ENCODE peak calls at places on chromosomes 2 and 18, in nine cellular contexts. P is GM12891, H is uterus, N is sigmoid colon, Y is A549, Z is IMR-90, U is prostate gland, K is HCT116, A is body of pancreas. C is an unnamed sample.

GRCh38 chr2:172639823-172640222 is 83.9 kb downstream of the PDK1 start:
- DNase-seq in N (no peak), P (no peak), Z (peak), K (no peak), A (no peak), H (no peak), Y (no peak), U (no peak), C (peak)

GRCh38 chr18:22563098-22563707 is 145.5 kb upstream of the CTAGE1 start:
- DNase-seq in K (peak), N (no peak), Z (peak), P (peak), A (peak), U (peak), H (peak), Y (peak), C (peak)

GRCh38 chr2:37711831-37712230 is 40.4 kb upstream of the CDC42EP3 start:
- DNase-seq in A (no peak), H (no peak), Z (peak), K (no peak), N (no peak), Y (no peak), P (no peak), U (no peak), C (no peak)

GRCh38 chr2:26302846-26303245 is 43.1 kb upstream of the SELENOI start:
- DNase-seq in N (no peak), Y (no peak), H (no peak), A (no peak), K (no peak), Z (no peak), P (no peak), U (peak), C (no peak)

GRCh38 chr18:42339324-42339723 is 384.3 kb downstream of the PIK3C3 start:
- DNase-seq in Z (no peak), A (no peak), Y (no peak), P (no peak), N (no peak), U (no peak), K (no peak), H (no peak), C (no peak)

GRCh38 chr2:64686283-64686956 is 32.7 kb upstream of the SERTAD2 start:
- DNase-seq in Z (no peak), A (no peak), Y (no peak), K (no peak), H (no peak), U (no peak), N (no peak), P (no peak), C (no peak)

GRCh38 chr2:24247164-24247563 is 72.3 kb downstream of the FAM228A start:
- DNase-seq in K (no peak), P (no peak), N (no peak), A (no peak), Z (no peak), Y (no peak), H (no peak), U (no peak), C (no peak)

GRCh38 chr2:235432741-235433520 is 60.9 kb upstream of the AGAP1 start:
- DNase-seq in Z (no peak), P (no peak), N (no peak), A (peak), Y (no peak), K (no peak), U (no peak), H (peak), C (no peak)

GRCh38 chr2:1854747-1855146 is 110.4 kb upstream of the PXDN start:
- DNase-seq in N (no peak), Y (peak), P (no peak), Z (peak), U (no peak), A (no peak), K (no peak), H (no peak), C (peak)

GRCh38 chr18:67290421-67290820 is 226.1 kb downstream of the DSEL start:
- DNase-seq in U (no peak), P (no peak), K (no peak), Z (peak), Y (no peak), N (no peak), H (no peak), A (no peak), C (no peak)

GRCh38 chr2:186696804-186697203 is 2.9 kb downstream of the FAM171B start:
- DNase-seq in K (no peak), Y (no peak), U (no peak), P (no peak), A (no peak), H (no peak), Z (no peak), N (no peak), C (no peak)

GRCh38 chr2:126890962-126891450 is 7.7 kb upstream of the TEX51 start:
- DNase-seq in P (no peak), U (no peak), Z (no peak), Y (no peak), K (no peak), H (peak), N (no peak), A (no peak), C (no peak)

GRCh38 chr18:54776282-54776977 is 51.8 kb upstream of the RAB27B start:
- DNase-seq in U (no peak), K (peak), H (no peak), P (no peak), N (no peak), Z (peak), A (peak), Y (peak), C (peak)

GRCh38 chr2:96463119-96463518 is 42.0 kb downstream of the NEURL3 start:
- DNase-seq in Z (no peak), P (no peak), K (no peak), Y (no peak), A (no peak), N (no peak), U (no peak), H (no peak), C (no peak)

GRCh38 chr2:198040820-198041219 is 236.4 kb downstream of the PLCL1 start:
- DNase-seq in P (no peak), Y (no peak), N (no peak), A (no peak), K (no peak), Z (no peak), H (no peak), U (no peak), C (no peak)

GRCh38 chr18:51621103-51621969 is 423.9 kb upstream of the MEX3C start:
- DNase-seq in K (peak), U (no peak), Z (no peak), A (peak), P (peak), Y (peak), H (no peak), N (no peak), C (peak)

GRCh38 chr2:239079671-239080294 is 231.9 kb downstream of the TWIST2 start:
- DNase-seq in U (no peak), A (no peak), P (no peak), N (no peak), H (no peak), Z (no peak), K (no peak), Y (no peak), C (no peak)

GRCh38 chr2:30408961-30409387 is 38.1 kb upstream of the LCLAT1 start:
- DNase-seq in U (no peak), N (no peak), P (no peak), H (no peak), Y (no peak), Z (peak), A (no peak), K (no peak), C (no peak)

GRCh38 chr2:127612111-127612822 is 33.7 kb upstream of the GPR17 start:
- DNase-seq in A (no peak), P (no peak), Z (no peak), U (no peak), K (no peak), H (no peak), N (peak), Y (no peak), C (no peak)

GRCh38 chr2:120540719-120541552 is 194.7 kb upstream of the GLI2 start:
- DNase-seq in P (no peak), Z (no peak), K (no peak), U (no peak), Y (no peak), N (no peak), H (no peak), A (no peak), C (no peak)

GRCh38 chr2:120539937-120540718 is 194.2 kb downstream of the INHBB start:
- DNase-seq in H (peak), U (no peak), Y (peak), K (no peak), A (peak), N (peak), Z (peak), P (no peak), C (peak)

GRCh38 chr2:120541972-120542670 is 193.5 kb upstream of the GLI2 start:
- DNase-seq in P (no peak), A (peak), Y (no peak), K (no peak), N (no peak), H (no peak), U (no peak), Z (no peak), C (no peak)

GRCh38 chr2:120542911-120543527 is 192.6 kb upstream of the GLI2 start:
- DNase-seq in N (no peak), U (no peak), A (no peak), K (no peak), Z (no peak), Y (no peak), P (no peak), H (no peak), C (no peak)

DNA sequence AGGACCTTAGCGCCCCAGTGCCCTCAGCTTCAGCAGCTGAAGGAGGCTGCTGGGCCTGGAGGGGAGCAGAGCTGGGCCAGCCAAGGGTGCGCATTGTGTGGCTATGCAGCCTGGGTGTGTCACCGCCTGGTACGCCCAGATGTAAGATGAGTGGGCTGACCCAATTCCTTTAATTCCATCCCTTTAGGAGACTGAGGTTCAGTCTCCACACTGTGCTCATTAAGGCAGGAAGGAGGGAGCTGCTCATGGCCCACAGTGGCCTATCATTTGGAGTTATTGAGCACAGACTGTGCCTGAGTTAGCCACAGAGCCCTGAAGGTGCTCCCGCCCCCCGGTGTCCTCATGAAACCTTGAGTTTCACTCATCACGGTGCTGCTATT is 194.1 kb upstream of the GLI2 start:
- DNase-seq in A (no peak), N (no peak), Y (no peak), K (no peak), Z (peak), P (no peak), U (no peak), H (no peak), C (no peak)
- TF ChIP-seq POLR2A in A (no peak), N (no peak), Y (no peak), K (no peak), Z (no peak), P (no peak), U (no peak), H (no peak), C (no peak)

GRCh38 chr18:58514773-58515172 is 114.1 kb downstream of the ALPK2 start:
- DNase-seq in Z (no peak), P (no peak), K (no peak), N (no peak), Y (no peak), A (no peak), H (no peak), U (no peak), C (no peak)
- TF ChIP-seq POLR2A in Z (no peak), P (no peak), K (no peak), N (no peak), Y (no peak), A (no peak), H (no peak), U (no peak), C (no peak)

GRCh38 chr2:43163365-43163715 is 63.1 kb downstream of the ZFP36L2 start:
- DNase-seq in U (no peak), P (no peak), Y (no peak), H (no peak), Z (no peak), K (no peak), A (no peak), N (no peak), C (no peak)
- TF ChIP-seq POLR2A in U (no peak), P (no peak), Y (no peak), H (no peak), Z (no peak), K (no peak), A (no peak), N (no peak), C (no peak)

GRCh38 chr18:2984703-2985261 is 28.2 kb downstream of the LPIN2 start:
- DNase-seq in Z (no peak), U (no peak), K (no peak), N (no peak), A (peak), Y (no peak), P (no peak), H (no peak), C (no peak)
- TF ChIP-seq POLR2A in Z (no peak), U (no peak), K (no peak), N (no peak), A (no peak), Y (no peak), P (no peak), H (no peak), C (no peak)

GRCh38 chr2:74119912-74120825 is 27.5 kb downstream of the BOLA3 start:
- DNase-seq in K (no peak), Y (peak), H (peak), Z (peak), P (peak), U (peak), A (peak), N (peak), C (peak)
- TF ChIP-seq POLR2A in K (no peak), Y (peak), H (peak), Z (peak), P (peak), U (no peak), A (no peak), N (no peak), C (no peak)

GRCh38 chr2:40512246-40512645 is 60.4 kb upstream of the SLC8A1 start:
- DNase-seq in U (no peak), K (no peak), Y (no peak), A (no peak), P (no peak), Z (no peak), H (peak), N (no peak), C (no peak)
- TF ChIP-seq POLR2A in U (no peak), K (no peak), Y (no peak), A (no peak), P (no peak), Z (no peak), H (no peak), N (no peak), C (no peak)

DNA sequence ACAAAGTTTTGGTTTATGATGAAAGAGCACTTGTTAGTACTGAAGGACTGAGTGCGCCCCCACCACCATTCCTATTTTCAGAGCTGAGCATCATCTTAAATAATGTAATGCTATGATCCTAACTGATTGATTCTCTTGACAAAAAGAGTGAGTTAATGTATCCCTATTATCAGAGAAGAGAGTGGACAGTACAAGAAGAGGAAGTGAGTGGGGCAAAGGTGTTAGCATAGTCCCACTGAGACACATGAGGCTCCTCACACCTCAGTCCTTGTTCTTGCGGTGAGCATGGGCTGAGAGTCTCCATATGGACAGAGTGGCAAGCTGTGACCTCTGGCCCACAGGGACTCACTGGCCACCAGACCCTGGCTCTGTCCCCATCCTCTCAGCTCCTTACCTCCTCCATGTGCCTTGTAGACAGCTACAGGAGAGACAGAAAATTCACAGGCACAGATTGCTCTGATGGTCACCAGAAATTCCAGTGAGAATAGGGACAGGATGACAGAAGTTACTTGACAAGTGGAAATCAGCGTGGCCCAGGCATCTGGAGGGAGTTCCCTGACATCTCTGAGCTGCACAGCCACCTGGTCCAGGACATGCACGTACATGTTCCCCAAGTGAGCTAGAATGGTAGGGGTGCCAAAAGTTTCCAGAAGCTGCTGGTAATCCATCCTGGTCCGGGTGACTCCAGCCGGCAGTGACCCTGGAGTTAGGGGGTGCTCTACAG is 32.6 kb downstream of the NAPG start:
- DNase-seq in Y (no peak), H (no peak), P (no peak), U (peak), Z (no peak), N (no peak), K (no peak), A (no peak), C (no peak)
- TF ChIP-seq POLR2A in Y (no peak), H (no peak), P (no peak), U (no peak), Z (no peak), N (no peak), K (no peak), A (no peak), C (no peak)

GRCh38 chr2:134683561-134684112 is 35.2 kb downstream of the TMEM163 start:
- DNase-seq in H (no peak), U (no peak), P (no peak), Y (no peak), A (peak), K (no peak), Z (no peak), N (no peak), C (peak)
- TF ChIP-seq POLR2A in H (no peak), U (no peak), P (no peak), Y (no peak), A (no peak), K (no peak), Z (no peak), N (no peak), C (no peak)

DNA sequence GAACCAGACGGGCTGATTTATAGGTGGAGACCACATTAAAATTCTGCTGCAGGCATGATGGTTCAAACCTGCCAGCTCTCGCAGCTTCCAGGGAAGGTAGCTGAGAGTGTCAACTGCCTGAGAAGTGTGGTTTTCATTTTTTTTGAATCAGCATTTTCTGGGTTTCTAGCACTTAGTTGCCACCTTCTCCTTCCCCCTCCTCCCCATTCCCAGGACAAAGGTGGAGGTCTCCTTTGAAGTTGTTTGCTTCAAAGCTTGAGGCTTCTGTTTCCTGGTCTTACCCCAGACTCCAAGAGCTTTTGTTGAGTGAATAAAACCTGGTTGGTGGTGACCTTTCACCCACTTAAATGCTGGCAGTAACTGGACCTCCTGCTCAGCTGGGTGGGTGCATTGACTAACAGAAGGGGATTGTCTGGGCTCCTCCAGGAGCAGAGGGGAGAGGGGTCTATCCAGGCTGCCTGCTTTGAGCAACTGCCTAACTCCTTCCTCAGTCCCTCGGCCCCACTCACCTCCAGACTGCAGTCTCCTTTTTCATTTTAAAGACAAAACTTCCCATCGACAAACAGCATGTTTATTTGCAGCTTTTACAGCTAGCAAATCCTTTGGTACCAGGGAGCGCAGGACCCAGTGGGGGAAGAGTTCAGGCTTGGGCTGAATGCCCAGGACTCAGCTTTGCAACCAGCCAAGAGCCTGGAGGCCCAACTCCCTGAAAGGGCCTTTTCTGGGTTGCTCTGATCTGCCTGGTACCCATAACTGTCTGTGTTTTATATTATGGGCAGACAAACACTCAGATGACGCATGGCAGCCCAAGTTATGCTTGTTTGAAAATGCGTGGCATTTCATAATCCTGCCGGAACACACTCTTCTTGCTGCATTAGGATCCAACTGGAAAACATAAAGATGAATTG is 3.6 kb downstream of the RHOB start:
- DNase-seq in Z (peak), H (peak), A (peak), P (no peak), Y (no peak), K (no peak), U (peak), N (peak), C (no peak)
- TF ChIP-seq POLR2A in Z (peak), H (peak), A (peak), P (peak), Y (no peak), K (no peak), U (no peak), N (peak), C (no peak)

C was measured in NB4.